ENCODE peak calls at places on chromosome 9, in eight cellular contexts. B, Y, K, Q, O, I, U and A are unnamed samples.
A peak's percentile ranks its signal among the peaks of the same experiment; 100 is the strongest.

GRCh38 chr9:106479679-106480078 is 383.3 kb upstream of the ZNF462 start:
- DNase-seq in Y (peak; percentile 20), B (no peak), K (peak; percentile 88), I (no peak), U (no peak), O (peak; percentile 85), Q (peak; percentile 12), A (no peak)

GRCh38 chr9:1909322-1909721 is 105.8 kb upstream of the SMARCA2 start:
- DNase-seq in Y (no peak), K (no peak), B (no peak), Q (no peak), I (no peak), U (no peak), O (no peak), A (no peak)

GRCh38 chr9:121560921-121561320 is 61.3 kb upstream of the GGTA1 start:
- DNase-seq in O (no peak), U (no peak), K (no peak), Y (no peak), B (no peak), Q (no peak), I (no peak), A (no peak)

GRCh38 chr9:125514468-125514867 is 192.5 kb downstream of the MAPKAP1 start:
- DNase-seq in B (no peak), U (no peak), Y (no peak), Q (no peak), I (no peak), K (no peak), O (no peak), A (no peak)

GRCh38 chr9:77649109-77649812 is 1.1 kb upstream of the GNA14 start:
- DNase-seq in K (no peak), O (peak; percentile 61), Y (peak; percentile 26), Q (peak; percentile 41), U (peak; percentile 10), I (no peak), B (peak; percentile 41), A (peak; percentile 91)

GRCh38 chr9:122561446-122561845 is 8.5 kb downstream of the OR1N2 start:
- DNase-seq in Y (no peak), B (no peak), I (no peak), O (no peak), U (no peak), Q (no peak), K (no peak), A (no peak)

GRCh38 chr9:113164536-113165300 is 13.9 kb downstream of the SLC31A2 start:
- DNase-seq in Q (peak; percentile 76), Y (peak; percentile 62), I (no peak), U (no peak), K (no peak), B (no peak), O (no peak), A (no peak)

GRCh38 chr9:2228132-2228531 is 213.0 kb downstream of the SMARCA2 start:
- DNase-seq in O (no peak), U (no peak), Q (peak; percentile 17), B (peak; percentile 18), Y (no peak), I (peak; percentile 11), K (no peak), A (no peak)

GRCh38 chr9:133467101-133467500 is 7.3 kb downstream of the CACFD1 start:
- DNase-seq in Q (no peak), K (no peak), O (no peak), Y (no peak), B (no peak), I (no peak), U (no peak), A (no peak)

GRCh38 chr9:130707225-130707976 is 13.8 kb downstream of the EXOSC2 start:
- DNase-seq in B (peak; percentile 65), U (no peak), Y (peak; percentile 51), K (no peak), I (no peak), O (peak; percentile 63), Q (peak; percentile 74), A (peak; percentile 76)

GRCh38 chr9:105063665-105064247 is 135.8 kb upstream of the ABCA1 start:
- DNase-seq in B (no peak), K (no peak), O (peak; percentile 37), I (no peak), Y (peak; percentile 97), Q (peak; percentile 91), U (no peak), A (peak; percentile 83)

GRCh38 chr9:121667214-121667613 is 15.8 kb downstream of the DAB2IP start:
- DNase-seq in Y (no peak), O (no peak), B (no peak), K (no peak), I (no peak), Q (no peak), U (no peak), A (no peak)

GRCh38 chr9:68678430-68678829 is 26.6 kb upstream of the PIP5K1B start:
- DNase-seq in O (peak; percentile 14), Q (peak; percentile 4), I (peak; percentile 57), Y (no peak), U (peak; percentile 29), K (no peak), B (peak; percentile 4), A (no peak)

GRCh38 chr9:130895481-130896232 is 955 bp downstream of the QRFP start:
- DNase-seq in O (no peak), Y (no peak), I (peak; percentile 57), K (no peak), Q (peak; percentile 30), U (no peak), B (no peak), A (peak; percentile 80)

GRCh38 chr9:134689320-134690181 is 47.9 kb downstream of the COL5A1 start:
- DNase-seq in K (no peak), Y (peak; percentile 48), U (peak; percentile 29), I (peak; percentile 82), B (peak; percentile 63), Q (peak; percentile 71), O (peak; percentile 42), A (peak; percentile 97)

GRCh38 chr9:18829858-18830257 is 203.2 kb downstream of the SAXO1 start:
- DNase-seq in B (peak; percentile 37), U (no peak), Q (peak; percentile 22), O (no peak), Y (peak; percentile 82), K (no peak), I (no peak), A (no peak)

GRCh38 chr9:133032171-133032570 is 1.4 kb downstream of the GTF3C5 start:
- DNase-seq in Q (no peak), Y (no peak), B (no peak), K (no peak), O (no peak), I (no peak), U (no peak), A (no peak)

DNA sequence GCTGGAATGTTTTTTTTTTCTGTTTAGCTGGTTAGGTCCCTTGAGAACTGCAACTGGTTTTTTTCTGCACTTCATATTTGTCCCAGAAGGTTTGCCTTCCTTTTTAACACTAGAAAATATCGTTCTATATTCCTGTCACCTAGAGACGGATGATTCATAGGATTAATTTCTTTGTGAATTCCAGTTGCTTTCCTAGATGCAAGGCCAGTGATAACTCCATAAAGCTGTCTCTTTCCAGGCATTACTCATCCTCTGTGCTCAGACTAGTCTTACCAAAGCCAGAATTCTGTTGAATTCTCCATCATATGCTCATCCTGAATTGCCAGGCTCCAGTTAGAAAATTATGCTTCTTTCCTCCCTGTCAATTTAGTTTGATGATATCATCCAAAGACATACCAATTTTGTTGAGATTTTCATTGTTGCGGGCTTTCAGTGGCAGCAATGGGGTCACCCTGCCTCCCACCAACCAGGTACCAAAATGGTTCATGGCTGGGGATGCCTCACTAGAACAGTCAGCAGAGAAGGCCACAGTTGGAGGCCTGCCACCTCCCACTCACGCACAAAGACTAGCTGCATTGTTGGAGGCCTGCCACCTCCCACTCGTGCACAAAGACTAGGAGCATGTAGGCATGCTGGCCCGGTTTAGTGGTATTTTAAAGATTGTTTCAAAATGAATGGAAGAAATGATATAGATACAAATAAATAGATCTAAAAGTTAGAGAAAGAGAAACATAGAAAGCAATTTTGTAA is 8.5 kb downstream of the BAAT start:
- DNase-seq in Y (peak; percentile 96), K (no peak), O (no peak), I (no peak), Q (peak; percentile 95), B (no peak), U (no peak), A (peak; percentile 47)
- H3K27ac ChIP-seq in Y (no peak overlapping the region), K (no peak overlapping the region), O (no peak overlapping the region), I (no peak overlapping the region), Q (peak overlapping the region; percentile 72), B (no peak overlapping the region), U (no peak overlapping the region), A (peak overlapping the region; percentile 58)

DNA sequence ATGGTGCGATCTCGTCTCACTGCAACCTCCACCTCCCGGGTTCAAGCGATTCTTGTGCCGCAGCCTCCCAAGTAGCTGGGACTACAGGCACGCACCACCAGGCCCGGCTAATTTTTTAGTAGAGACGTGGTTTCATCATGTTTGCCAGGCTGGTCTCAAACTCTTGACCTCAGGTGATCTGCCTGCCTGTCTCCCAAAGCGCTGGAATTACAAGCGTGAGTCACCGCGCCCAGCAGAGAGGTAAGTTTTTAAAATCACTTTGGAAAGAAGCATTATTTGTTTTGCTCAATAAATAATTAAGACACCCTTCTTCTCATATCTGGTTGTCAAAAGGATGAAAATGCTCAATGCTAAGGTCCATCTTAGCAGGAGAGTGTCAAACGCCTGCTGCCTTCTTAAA is 48.5 kb upstream of the STXBP1 start:
- DNase-seq in B (no peak), I (no peak), Y (no peak), Q (no peak), U (no peak), K (no peak), O (peak; percentile 57), A (no peak)
- H4K20me1 ChIP-seq in B (no peaks in the 10 kb centered on the region), I (peaks cover 20% of the 10 kb centered on the region), Y (no peaks in the 10 kb centered on the region), Q (no peaks in the 10 kb centered on the region), U (no peaks in the 10 kb centered on the region), K (peaks cover 12% of the 10 kb centered on the region), O (no peaks in the 10 kb centered on the region), A (peaks cover 76% of the 10 kb centered on the region)

DNA sequence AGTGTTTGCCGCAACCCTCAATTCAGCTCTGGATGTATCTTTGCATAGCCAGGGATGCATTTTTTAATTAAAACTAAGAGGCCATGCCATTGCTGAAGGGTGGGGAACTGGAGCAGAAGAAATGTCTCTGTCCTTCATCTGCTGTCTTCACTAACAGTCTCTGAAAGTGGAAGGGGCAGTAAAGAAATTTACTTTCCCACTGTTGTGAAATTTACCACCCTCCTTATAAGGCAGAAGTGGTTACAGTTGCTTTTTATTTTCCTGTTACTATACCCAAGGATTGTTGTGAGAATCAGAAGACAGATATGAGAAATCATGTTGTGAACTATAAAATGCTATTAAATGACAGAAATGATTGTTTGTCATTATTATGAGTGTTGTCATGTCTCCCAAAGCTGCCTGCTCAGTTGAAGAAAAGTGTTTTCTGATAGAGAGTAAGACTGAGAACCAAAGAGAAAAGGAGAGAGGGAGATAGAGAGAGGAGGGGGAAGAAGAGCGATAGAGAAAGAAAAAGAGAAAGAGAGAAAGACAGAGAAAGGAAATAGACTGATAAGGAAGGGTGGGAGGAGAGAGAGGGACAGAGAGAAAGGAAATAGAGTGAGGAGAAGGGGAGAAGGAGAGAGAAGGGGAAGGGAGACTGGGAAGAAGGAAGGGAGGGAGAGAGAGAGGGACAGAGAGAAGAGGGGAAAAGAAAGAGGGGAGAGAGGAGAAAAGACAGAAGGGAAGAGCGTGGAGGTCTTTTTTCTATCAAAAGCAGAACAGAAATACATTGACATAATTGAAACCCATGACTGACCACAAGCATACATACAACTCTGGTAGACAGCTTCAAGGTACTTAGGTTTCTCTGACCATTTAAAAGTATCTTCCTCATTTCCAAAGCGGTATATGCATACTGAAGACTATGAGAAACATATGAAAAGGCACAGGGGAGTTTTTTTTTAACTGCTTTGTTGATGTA is 22.5 kb downstream of the SEC61B start:
- DNase-seq in B (no peak), Q (no peak), U (no peak), K (no peak), Y (no peak), O (no peak), I (no peak), A (no peak)
- H3K4me1 ChIP-seq in B (no peaks in the 10 kb centered on the region), Q (peaks cover 10% of the 10 kb centered on the region), U (no peaks in the 10 kb centered on the region), K (no peaks in the 10 kb centered on the region), Y (peaks cover 2% of the 10 kb centered on the region), O (no peaks in the 10 kb centered on the region), I (no peaks in the 10 kb centered on the region), A (peaks cover 6% of the 10 kb centered on the region)

GRCh38 chr9:76153372-76153771 is 240.9 kb downstream of the RFK start:
- DNase-seq in U (no peak), Y (no peak), B (no peak), O (no peak), Q (no peak), K (no peak), I (no peak), A (no peak)
- H3K27ac ChIP-seq in U (no peak overlapping the region), Y (no peak overlapping the region), B (no peak overlapping the region), O (no peak overlapping the region), Q (no peak overlapping the region), K (no peak overlapping the region), I (no peak overlapping the region), A (no peak overlapping the region)